ENCODE peak calls at places on chromosomes 13 and 19, in five cellular contexts. One of them, this sample, is unnamed.
A peak's percentile ranks its signal among the peaks of the same experiment; 100 is the strongest.

GRCh38 chr13:113155982-113156655 is 2.3 kb upstream of the PROZ start:
- DNase-seq in neural crest cell: no peak
- DNase-seq in uterus: no peak
- DNase-seq in dorsolateral prefrontal cortex: no peak
- DNase-seq in PC-3: no peak
- DNase-seq in this sample: no peak

GRCh38 chr13:30744056-30744684 is 8.8 kb downstream of the ALOX5AP start:
- DNase-seq in neural crest cell: no peak
- DNase-seq in uterus: no peak
- DNase-seq in dorsolateral prefrontal cortex: no peak
- DNase-seq in PC-3: peak; percentile 43
- DNase-seq in this sample: peak; percentile 42

GRCh38 chr19:591099-591958 is 1.6 kb downstream of the HCN2 start:
- DNase-seq in neural crest cell: peak; percentile 39
- DNase-seq in uterus: peak; percentile 38
- DNase-seq in dorsolateral prefrontal cortex: no peak
- DNase-seq in PC-3: peak; percentile 36
- DNase-seq in this sample: peak; percentile 50

GRCh38 chr13:64675256-64675892 is 2554.8 kb downstream of the PCDH9 start:
- DNase-seq in neural crest cell: no peak
- DNase-seq in uterus: no peak
- DNase-seq in dorsolateral prefrontal cortex: no peak
- DNase-seq in PC-3: peak; percentile 76
- DNase-seq in this sample: peak; percentile 50

GRCh38 chr13:33193428-33193974 is 92.1 kb downstream of the STARD13 start:
- DNase-seq in neural crest cell: no peak
- DNase-seq in uterus: no peak
- DNase-seq in dorsolateral prefrontal cortex: no peak
- DNase-seq in PC-3: no peak
- DNase-seq in this sample: peak; percentile 31

GRCh38 chr19:35042954-35043604 is 1.6 kb downstream of the HPN start:
- DNase-seq in neural crest cell: no peak
- DNase-seq in uterus: no peak
- DNase-seq in dorsolateral prefrontal cortex: no peak
- DNase-seq in PC-3: no peak
- DNase-seq in this sample: no peak

GRCh38 chr13:111399776-111400505 is 79.5 kb downstream of the TEX29 start:
- DNase-seq in neural crest cell: no peak
- DNase-seq in uterus: no peak
- DNase-seq in dorsolateral prefrontal cortex: peak; percentile 10
- DNase-seq in PC-3: no peak
- DNase-seq in this sample: no peak

GRCh38 chr13:98285317-98285716 is 108.2 kb upstream of the RNF113B start:
- DNase-seq in neural crest cell: no peak
- DNase-seq in uterus: no peak
- DNase-seq in dorsolateral prefrontal cortex: no peak
- DNase-seq in PC-3: no peak
- DNase-seq in this sample: no peak

GRCh38 chr13:35499131-35500051 is 22.9 kb upstream of the MAB21L1 start:
- DNase-seq in neural crest cell: no peak
- DNase-seq in uterus: no peak
- DNase-seq in dorsolateral prefrontal cortex: no peak
- DNase-seq in PC-3: no peak
- DNase-seq in this sample: no peak

GRCh38 chr13:26518433-26519084 is 38.9 kb upstream of the WASF3 start:
- DNase-seq in neural crest cell: no peak
- DNase-seq in uterus: no peak
- DNase-seq in dorsolateral prefrontal cortex: no peak
- DNase-seq in PC-3: no peak
- DNase-seq in this sample: no peak

GRCh38 chr19:55913643-55914268 is 18.4 kb downstream of the NLRP13 start:
- DNase-seq in neural crest cell: no peak
- DNase-seq in uterus: no peak
- DNase-seq in dorsolateral prefrontal cortex: no peak
- DNase-seq in PC-3: peak; percentile 39
- DNase-seq in this sample: no peak

GRCh38 chr13:94233401-94233800 is 246.1 kb downstream of the DCT start:
- DNase-seq in neural crest cell: no peak
- DNase-seq in uterus: peak; percentile 24
- DNase-seq in dorsolateral prefrontal cortex: no peak
- DNase-seq in PC-3: peak; percentile 80
- DNase-seq in this sample: peak; percentile 96

GRCh38 chr13:33761744-33762143 is 56.2 kb upstream of the RFC3 start:
- DNase-seq in neural crest cell: peak; percentile 36
- DNase-seq in uterus: no peak
- DNase-seq in dorsolateral prefrontal cortex: no peak
- DNase-seq in PC-3: peak; percentile 41
- DNase-seq in this sample: peak; percentile 12

DNA sequence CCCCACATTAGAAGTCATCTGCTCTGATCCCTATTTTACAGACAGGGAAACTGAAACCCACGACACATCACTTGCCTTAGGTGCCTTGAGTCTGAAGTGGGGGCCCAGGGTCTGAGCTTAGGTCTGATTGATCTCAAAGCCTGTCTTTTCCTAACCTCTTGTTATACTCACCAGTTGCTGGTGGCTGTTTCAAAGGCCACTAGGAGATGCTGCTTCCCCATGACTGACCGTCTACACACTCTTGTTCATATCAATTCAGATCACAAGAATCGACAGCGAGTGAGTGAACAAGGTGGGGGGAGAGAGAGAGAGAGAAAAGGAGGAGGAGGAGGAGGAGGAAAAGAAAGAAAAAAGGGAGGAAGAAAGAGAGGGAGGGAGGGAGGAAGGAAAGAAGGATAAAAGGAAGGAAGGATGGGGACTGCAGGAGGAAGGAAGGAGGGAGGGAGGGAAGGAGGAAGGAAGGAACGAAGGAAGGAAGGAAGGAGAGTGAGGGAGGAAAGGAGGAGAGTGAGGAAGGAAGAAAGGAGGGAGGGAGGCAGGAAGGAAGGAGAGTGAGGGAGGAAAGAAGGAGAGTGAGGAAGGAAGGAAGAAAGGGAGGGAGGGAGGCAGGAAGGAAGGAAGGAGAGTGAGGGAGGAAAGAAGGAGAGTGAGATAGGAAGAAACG is 3.3 kb downstream of the OR10H1 start:
- DNase-seq in neural crest cell: no peak
- DNase-seq in uterus: no peak
- DNase-seq in dorsolateral prefrontal cortex: no peak
- DNase-seq in PC-3: peak; percentile 56
- DNase-seq in this sample: peak; percentile 20
- TF ChIP-seq CTCF in neural crest cell: no peak
- TF ChIP-seq CTCF in uterus: no peak
- TF ChIP-seq CTCF in dorsolateral prefrontal cortex: no peak
- TF ChIP-seq CTCF in PC-3: peak; percentile 73
- TF ChIP-seq CTCF in this sample: no peak

GRCh38 chr19:18941628-18942354 is 774 bp upstream of the HOMER3 start:
- DNase-seq in neural crest cell: no peak
- DNase-seq in uterus: no peak
- DNase-seq in dorsolateral prefrontal cortex: no peak
- DNase-seq in PC-3: no peak
- DNase-seq in this sample: no peak
- TF ChIP-seq CTCF in neural crest cell: no peak
- TF ChIP-seq CTCF in uterus: no peak
- TF ChIP-seq CTCF in dorsolateral prefrontal cortex: no peak
- TF ChIP-seq CTCF in PC-3: no peak
- TF ChIP-seq CTCF in this sample: no peak

DNA sequence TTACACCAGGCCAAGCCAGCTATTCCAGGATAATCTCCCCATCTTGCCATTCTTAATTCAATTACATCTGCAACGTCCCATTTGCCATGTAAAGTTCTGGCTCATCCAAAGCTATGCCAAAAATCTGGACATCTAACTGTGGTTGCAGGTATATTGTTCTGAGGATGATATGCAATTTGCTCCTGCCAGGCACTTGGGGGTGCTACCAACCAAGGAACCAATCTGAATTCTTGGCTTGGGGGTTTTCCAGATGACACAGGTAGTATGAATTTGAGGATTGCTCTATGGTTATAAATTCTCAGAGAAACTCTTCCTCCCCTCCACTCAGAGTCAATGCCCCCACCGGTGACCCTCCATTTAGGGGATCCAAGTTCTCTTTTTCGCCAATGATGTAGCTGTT is 33.0 kb downstream of the CRYL1 start:
- DNase-seq in neural crest cell: peak; percentile 35
- DNase-seq in uterus: no peak
- DNase-seq in dorsolateral prefrontal cortex: no peak
- DNase-seq in PC-3: peak; percentile 73
- DNase-seq in this sample: peak; percentile 66
- TF ChIP-seq CTCF in neural crest cell: peak; percentile 57
- TF ChIP-seq CTCF in uterus: no peak
- TF ChIP-seq CTCF in dorsolateral prefrontal cortex: peak; percentile 28
- TF ChIP-seq CTCF in PC-3: peak; percentile 87
- TF ChIP-seq CTCF in this sample: peak; percentile 54

DNA sequence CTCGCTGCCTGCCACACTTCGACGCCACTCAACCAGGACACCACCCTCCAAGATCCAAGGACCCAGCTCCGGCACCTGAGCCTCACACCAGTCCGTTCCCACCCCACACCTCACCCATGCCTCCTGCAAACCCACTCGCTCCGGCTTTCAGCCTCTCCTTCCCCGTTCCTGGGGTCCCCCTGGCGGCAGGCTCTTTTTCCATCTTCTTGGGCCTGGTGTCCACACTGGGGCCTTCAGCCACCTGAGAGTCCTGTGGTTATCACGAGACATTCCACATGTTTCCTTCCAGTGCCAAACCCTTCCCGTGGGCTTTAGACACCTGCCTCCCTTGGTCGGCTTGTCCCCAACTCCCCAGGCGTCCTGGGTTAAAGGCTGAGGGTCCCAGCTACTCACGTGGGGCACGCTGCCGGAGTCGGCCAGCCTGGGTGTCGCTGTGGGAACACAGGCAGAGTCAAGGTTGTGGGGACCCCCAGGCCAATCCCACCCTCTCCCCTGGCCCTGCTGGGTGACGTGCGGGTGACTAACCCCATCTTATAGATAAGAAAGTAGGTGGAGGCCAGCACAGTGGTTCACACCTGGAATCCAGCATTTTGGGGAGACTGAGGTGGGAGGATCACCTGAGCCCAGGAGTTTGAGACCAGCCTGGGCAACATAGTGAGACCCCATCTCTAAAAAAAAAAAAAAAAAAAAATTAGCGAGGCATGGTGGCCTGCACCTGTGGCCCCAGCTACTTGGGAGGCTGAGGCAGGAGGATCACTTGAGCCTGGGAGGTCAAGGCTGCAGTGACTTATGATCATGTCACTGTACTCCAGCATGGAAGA is 2.0 kb downstream of the JSRP1 start:
- DNase-seq in neural crest cell: peak; percentile 77
- DNase-seq in uterus: no peak
- DNase-seq in dorsolateral prefrontal cortex: no peak
- DNase-seq in PC-3: no peak
- DNase-seq in this sample: no peak
- TF ChIP-seq CTCF in neural crest cell: peak; percentile 62
- TF ChIP-seq CTCF in uterus: peak; percentile 12
- TF ChIP-seq CTCF in dorsolateral prefrontal cortex: no peak
- TF ChIP-seq CTCF in PC-3: no peak
- TF ChIP-seq CTCF in this sample: no peak

GRCh38 chr13:37138169-37138568 is 32.7 kb upstream of the CSNK1A1L start:
- DNase-seq in neural crest cell: no peak
- DNase-seq in uterus: no peak
- DNase-seq in dorsolateral prefrontal cortex: no peak
- DNase-seq in PC-3: peak; percentile 48
- DNase-seq in this sample: peak; percentile 57
- TF ChIP-seq CTCF in neural crest cell: peak; percentile 22
- TF ChIP-seq CTCF in uterus: no peak
- TF ChIP-seq CTCF in dorsolateral prefrontal cortex: no peak
- TF ChIP-seq CTCF in PC-3: peak; percentile 50
- TF ChIP-seq CTCF in this sample: peak; percentile 17

GRCh38 chr19:46040125-46040524 is 677 bp downstream of the IGFL4 start:
- DNase-seq in neural crest cell: no peak
- DNase-seq in uterus: no peak
- DNase-seq in dorsolateral prefrontal cortex: no peak
- DNase-seq in PC-3: no peak
- DNase-seq in this sample: no peak
- TF ChIP-seq CTCF in neural crest cell: no peak
- TF ChIP-seq CTCF in uterus: no peak
- TF ChIP-seq CTCF in dorsolateral prefrontal cortex: no peak
- TF ChIP-seq CTCF in PC-3: no peak
- TF ChIP-seq CTCF in this sample: no peak

DNA sequence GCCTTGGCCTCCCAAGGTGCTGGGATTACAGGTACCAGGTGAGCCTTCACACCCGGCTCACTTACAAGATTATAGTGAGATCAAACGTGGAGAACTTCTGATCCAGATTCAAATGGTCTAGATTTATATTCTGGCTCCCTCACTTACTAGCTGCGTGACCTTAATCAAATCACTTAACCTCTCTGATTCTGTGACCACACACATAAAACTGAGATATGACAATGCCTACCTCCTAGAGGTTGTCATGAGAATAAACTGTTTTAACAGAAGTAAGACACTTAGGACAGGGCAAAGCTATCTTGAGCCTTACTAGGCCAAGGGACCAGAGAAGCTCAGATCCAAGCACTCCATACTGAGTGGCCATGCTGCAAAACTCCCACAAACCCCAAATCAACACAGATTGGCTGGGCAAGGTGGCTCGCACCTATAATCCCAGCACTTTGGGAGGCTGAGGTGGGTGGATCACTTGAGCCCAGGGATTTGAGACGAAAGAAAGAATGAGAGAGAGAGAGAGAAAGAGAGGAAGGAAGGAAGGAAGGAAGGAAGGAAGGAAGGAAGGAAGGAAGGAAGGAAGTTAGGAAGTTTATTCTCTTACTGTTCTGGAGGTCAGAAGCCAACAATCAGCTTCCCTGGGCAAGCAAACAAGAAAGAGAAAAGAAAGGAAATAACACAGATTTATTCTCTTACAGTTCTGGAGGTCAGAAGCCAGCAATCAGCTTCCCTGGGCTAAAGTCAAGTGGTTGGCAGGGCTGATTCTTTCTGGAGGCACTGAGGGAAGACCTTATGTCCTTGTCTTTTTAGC is 46.1 kb upstream of the MAP3K10 start:
- DNase-seq in neural crest cell: no peak
- DNase-seq in uterus: no peak
- DNase-seq in dorsolateral prefrontal cortex: no peak
- DNase-seq in PC-3: no peak
- DNase-seq in this sample: no peak
- TF ChIP-seq CTCF in neural crest cell: no peak
- TF ChIP-seq CTCF in uterus: no peak
- TF ChIP-seq CTCF in dorsolateral prefrontal cortex: no peak
- TF ChIP-seq CTCF in PC-3: no peak
- TF ChIP-seq CTCF in this sample: no peak

GRCh38 chr13:28376604-28377003 is 118.3 kb downstream of the FLT1 start:
- DNase-seq in neural crest cell: no peak
- DNase-seq in uterus: no peak
- DNase-seq in dorsolateral prefrontal cortex: no peak
- DNase-seq in PC-3: no peak
- DNase-seq in this sample: no peak
- TF ChIP-seq CTCF in neural crest cell: no peak
- TF ChIP-seq CTCF in uterus: no peak
- TF ChIP-seq CTCF in dorsolateral prefrontal cortex: no peak
- TF ChIP-seq CTCF in PC-3: no peak
- TF ChIP-seq CTCF in this sample: no peak

GRCh38 chr19:48608798-48609263 is 2.3 kb downstream of the SPACA4 start:
- DNase-seq in neural crest cell: no peak
- DNase-seq in uterus: no peak
- DNase-seq in dorsolateral prefrontal cortex: no peak
- DNase-seq in PC-3: peak; percentile 35
- DNase-seq in this sample: peak; percentile 79
- TF ChIP-seq CTCF in neural crest cell: peak; percentile 50
- TF ChIP-seq CTCF in uterus: peak; percentile 12
- TF ChIP-seq CTCF in dorsolateral prefrontal cortex: peak; percentile 48
- TF ChIP-seq CTCF in PC-3: peak; percentile 55
- TF ChIP-seq CTCF in this sample: peak; percentile 66

GRCh38 chr19:49064768-49065611 is at the start of gene NTF4:
- DNase-seq in neural crest cell: peak; percentile 56
- DNase-seq in uterus: no peak
- DNase-seq in dorsolateral prefrontal cortex: no peak
- DNase-seq in PC-3: peak; percentile 23
- DNase-seq in this sample: peak; percentile 55
- TF ChIP-seq CTCF in neural crest cell: no peak
- TF ChIP-seq CTCF in uterus: no peak
- TF ChIP-seq CTCF in dorsolateral prefrontal cortex: no peak
- TF ChIP-seq CTCF in PC-3: no peak
- TF ChIP-seq CTCF in this sample: no peak